ENCODE peak calls at places on chromosomes 3 and 15, in six cellular contexts. One of them, this sample, is unnamed. For H3K9me2, the result is how much of the 10 kb centered on the place peaks cover.

GRCh38 chr15:90479656-90480055 is 50.1 kb upstream of the CRTC3 start:
- DNase-seq in MM.1S: no peak
- DNase-seq in PC-3: peak
- DNase-seq in hepatocyte: peak
- DNase-seq in SK-N-SH: no peak
- DNase-seq in OCI-LY7: no peak
- DNase-seq in this sample: peak

GRCh38 chr15:98779463-98780071 is 131.2 kb downstream of the IGF1R start:
- DNase-seq in hepatocyte: peak
- DNase-seq in PC-3: peak
- DNase-seq in OCI-LY7: peak
- DNase-seq in MM.1S: peak
- DNase-seq in SK-N-SH: peak
- DNase-seq in this sample: peak

GRCh38 chr3:95705786-95706418 is 1108.5 kb upstream of the EPHA6 start:
- DNase-seq in hepatocyte: no peak
- DNase-seq in MM.1S: peak
- DNase-seq in SK-N-SH: no peak
- DNase-seq in OCI-LY7: no peak
- DNase-seq in PC-3: no peak
- DNase-seq in this sample: peak

GRCh38 chr3:124812291-124813265 is 74.6 kb downstream of the ITGB5 start:
- DNase-seq in OCI-LY7: no peak
- DNase-seq in hepatocyte: peak
- DNase-seq in SK-N-SH: no peak
- DNase-seq in MM.1S: no peak
- DNase-seq in PC-3: peak
- DNase-seq in this sample: peak

GRCh38 chr3:174937488-174937887 is 78.4 kb downstream of the NAALADL2 start:
- DNase-seq in OCI-LY7: no peak
- DNase-seq in SK-N-SH: no peak
- DNase-seq in hepatocyte: no peak
- DNase-seq in PC-3: peak
- DNase-seq in MM.1S: peak
- DNase-seq in this sample: no peak

GRCh38 chr3:48273594-48274211 is 32.8 kb downstream of the ZNF589 start:
- DNase-seq in hepatocyte: peak
- DNase-seq in PC-3: peak
- DNase-seq in OCI-LY7: peak
- DNase-seq in SK-N-SH: peak
- DNase-seq in MM.1S: peak
- DNase-seq in this sample: peak

GRCh38 chr15:27457766-27458165 is 486.8 kb downstream of the GABRG3 start:
- DNase-seq in PC-3: no peak
- DNase-seq in OCI-LY7: no peak
- DNase-seq in SK-N-SH: no peak
- DNase-seq in MM.1S: no peak
- DNase-seq in hepatocyte: no peak
- DNase-seq in this sample: no peak

GRCh38 chr3:112333002-112333385 is at the start of gene CD200:
- DNase-seq in OCI-LY7: peak
- DNase-seq in PC-3: no peak
- DNase-seq in SK-N-SH: peak
- DNase-seq in hepatocyte: peak
- DNase-seq in MM.1S: no peak
- DNase-seq in this sample: no peak

GRCh38 chr3:41163399-41163798 is 35.9 kb upstream of the CTNNB1 start:
- DNase-seq in OCI-LY7: no peak
- DNase-seq in MM.1S: no peak
- DNase-seq in SK-N-SH: no peak
- DNase-seq in PC-3: no peak
- DNase-seq in hepatocyte: peak
- DNase-seq in this sample: no peak
- H3K9me2 ChIP-seq in OCI-LY7: under half
- H3K9me2 ChIP-seq in MM.1S: under half
- H3K9me2 ChIP-seq in SK-N-SH: under half
- H3K9me2 ChIP-seq in PC-3: under half
- H3K9me2 ChIP-seq in hepatocyte: under half
- H3K9me2 ChIP-seq in this sample: under half

GRCh38 chr3:127061641-127062040 is 78.7 kb downstream of the PLXNA1 start:
- DNase-seq in PC-3: no peak
- DNase-seq in hepatocyte: no peak
- DNase-seq in SK-N-SH: no peak
- DNase-seq in MM.1S: no peak
- DNase-seq in OCI-LY7: no peak
- DNase-seq in this sample: no peak
- TF ChIP-seq CTCF in PC-3: no peak
- TF ChIP-seq CTCF in hepatocyte: no peak
- TF ChIP-seq CTCF in SK-N-SH: no peak
- TF ChIP-seq CTCF in MM.1S: no peak
- TF ChIP-seq CTCF in OCI-LY7: no peak
- TF ChIP-seq CTCF in this sample: no peak

DNA sequence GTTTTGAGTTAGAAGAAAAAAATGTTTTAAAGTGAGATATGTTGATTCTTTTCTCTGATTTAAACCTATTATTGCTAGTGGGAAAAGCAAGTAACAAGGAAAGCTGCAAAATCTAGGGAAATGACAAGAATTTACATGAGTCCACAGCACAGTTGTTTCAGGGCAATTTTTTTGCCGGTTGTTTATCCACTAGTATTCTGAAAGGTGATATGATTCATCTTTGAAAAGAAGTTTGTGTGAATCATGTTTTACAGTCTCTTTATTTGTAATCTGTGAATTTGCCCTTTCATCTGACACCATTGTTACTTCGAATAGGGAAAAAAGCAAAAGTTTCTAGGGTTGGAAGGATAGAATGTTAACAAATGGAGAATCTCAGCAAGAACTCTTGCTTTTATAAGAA is 894.7 kb downstream of the OTOL1 start:
- DNase-seq in MM.1S: no peak
- DNase-seq in PC-3: peak
- DNase-seq in OCI-LY7: no peak
- DNase-seq in hepatocyte: no peak
- DNase-seq in SK-N-SH: no peak
- DNase-seq in this sample: no peak
- H3K4me3 ChIP-seq in MM.1S: no peak
- H3K4me3 ChIP-seq in PC-3: peak
- H3K4me3 ChIP-seq in OCI-LY7: no peak
- H3K4me3 ChIP-seq in hepatocyte: no peak
- H3K4me3 ChIP-seq in SK-N-SH: no peak
- H3K4me3 ChIP-seq in this sample: peak

GRCh38 chr15:52735231-52736089 is 54.7 kb downstream of the ONECUT1 start:
- DNase-seq in hepatocyte: peak
- DNase-seq in OCI-LY7: peak
- DNase-seq in PC-3: peak
- DNase-seq in MM.1S: peak
- DNase-seq in SK-N-SH: peak
- DNase-seq in this sample: peak

GRCh38 chr15:52733078-52733477 is 53.9 kb upstream of the ATOSA start:
- DNase-seq in MM.1S: no peak
- DNase-seq in SK-N-SH: no peak
- DNase-seq in OCI-LY7: no peak
- DNase-seq in hepatocyte: peak
- DNase-seq in PC-3: no peak
- DNase-seq in this sample: no peak

GRCh38 chr15:52732551-52732950 is 53.4 kb upstream of the ATOSA start:
- DNase-seq in MM.1S: no peak
- DNase-seq in OCI-LY7: no peak
- DNase-seq in SK-N-SH: no peak
- DNase-seq in hepatocyte: no peak
- DNase-seq in PC-3: no peak
- DNase-seq in this sample: no peak

GRCh38 chr15:52734329-52734728 is 55.1 kb upstream of the ATOSA start:
- DNase-seq in PC-3: no peak
- DNase-seq in OCI-LY7: no peak
- DNase-seq in SK-N-SH: no peak
- DNase-seq in hepatocyte: no peak
- DNase-seq in MM.1S: no peak
- DNase-seq in this sample: no peak

DNA sequence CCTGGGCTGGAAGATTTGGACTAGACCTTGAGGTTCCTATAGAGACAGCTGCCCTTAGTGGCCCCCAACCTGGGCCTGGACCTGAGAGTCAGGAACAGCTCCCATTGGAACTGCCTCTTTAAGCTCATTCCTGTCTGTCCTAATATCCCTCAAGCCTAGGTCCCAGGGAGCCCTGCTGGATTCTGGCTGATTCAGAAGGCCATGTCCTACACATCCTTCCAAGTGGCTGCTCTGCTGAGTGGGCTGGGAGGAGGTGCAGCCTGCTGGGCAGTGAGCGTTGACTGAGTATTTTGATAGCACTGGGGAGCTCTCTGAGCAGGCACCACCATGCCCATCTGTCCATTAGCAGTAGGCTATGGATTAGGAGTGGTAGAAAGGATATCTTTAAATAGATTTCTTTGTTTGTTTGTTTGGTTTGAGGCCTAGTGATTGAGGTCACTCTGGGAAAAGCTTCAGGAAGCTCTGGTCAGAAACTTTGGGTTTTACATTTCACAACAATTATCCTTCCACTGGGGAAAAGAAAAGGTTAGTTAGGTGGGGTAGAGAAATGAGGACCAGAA is 54.6 kb upstream of the ATOSA start:
- DNase-seq in hepatocyte: no peak
- DNase-seq in SK-N-SH: no peak
- DNase-seq in PC-3: no peak
- DNase-seq in MM.1S: no peak
- DNase-seq in OCI-LY7: no peak
- DNase-seq in this sample: no peak
- H3K9me2 ChIP-seq in hepatocyte: under half
- H3K9me2 ChIP-seq in SK-N-SH: under half
- H3K9me2 ChIP-seq in PC-3: under half
- H3K9me2 ChIP-seq in MM.1S: under half
- H3K9me2 ChIP-seq in OCI-LY7: under half
- H3K9me2 ChIP-seq in this sample: under half

GRCh38 chr15:44720460-44721185 is 9.3 kb downstream of the B2M start:
- DNase-seq in OCI-LY7: no peak
- DNase-seq in MM.1S: peak
- DNase-seq in hepatocyte: no peak
- DNase-seq in PC-3: no peak
- DNase-seq in SK-N-SH: no peak
- DNase-seq in this sample: no peak
- TF ChIP-seq CTCF in OCI-LY7: no peak
- TF ChIP-seq CTCF in MM.1S: no peak
- TF ChIP-seq CTCF in hepatocyte: no peak
- TF ChIP-seq CTCF in PC-3: no peak
- TF ChIP-seq CTCF in SK-N-SH: no peak
- TF ChIP-seq CTCF in this sample: no peak

GRCh38 chr15:50837256-50837770 is 71.2 kb upstream of the AP4E1 start:
- DNase-seq in PC-3: no peak
- DNase-seq in MM.1S: no peak
- DNase-seq in hepatocyte: no peak
- DNase-seq in OCI-LY7: no peak
- DNase-seq in SK-N-SH: no peak
- DNase-seq in this sample: no peak
- H3K4me3 ChIP-seq in PC-3: no peak
- H3K4me3 ChIP-seq in MM.1S: no peak
- H3K4me3 ChIP-seq in hepatocyte: no peak
- H3K4me3 ChIP-seq in OCI-LY7: no peak
- H3K4me3 ChIP-seq in SK-N-SH: no peak
- H3K4me3 ChIP-seq in this sample: no peak

GRCh38 chr3:78360849-78361248 is 1321.0 kb downstream of the ROBO2 start:
- DNase-seq in PC-3: no peak
- DNase-seq in MM.1S: no peak
- DNase-seq in SK-N-SH: no peak
- DNase-seq in hepatocyte: no peak
- DNase-seq in OCI-LY7: no peak
- DNase-seq in this sample: no peak
- H3K9me2 ChIP-seq in PC-3: under half
- H3K9me2 ChIP-seq in MM.1S: under half
- H3K9me2 ChIP-seq in SK-N-SH: under half
- H3K9me2 ChIP-seq in hepatocyte: under half
- H3K9me2 ChIP-seq in OCI-LY7: under half
- H3K9me2 ChIP-seq in this sample: under half

DNA sequence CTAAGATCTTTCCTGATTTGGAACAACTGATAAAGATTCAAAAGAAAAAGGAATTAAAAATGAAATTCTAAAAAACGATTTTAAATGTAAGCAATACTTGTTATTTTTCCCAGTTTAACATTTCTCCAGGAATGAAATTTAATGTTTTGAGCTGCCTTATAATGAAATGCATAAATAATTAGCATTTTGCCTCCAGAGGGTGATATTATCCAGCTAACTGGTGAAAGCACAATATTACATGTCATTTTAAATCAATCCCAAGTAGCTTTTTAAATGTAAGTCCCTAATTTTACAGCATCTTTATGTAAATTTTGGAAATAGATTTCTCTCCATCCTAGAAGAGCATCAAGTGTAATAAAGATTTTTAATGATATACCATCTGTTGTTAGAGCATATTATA is 139.1 kb upstream of the P2RY1 start:
- DNase-seq in hepatocyte: no peak
- DNase-seq in MM.1S: no peak
- DNase-seq in SK-N-SH: no peak
- DNase-seq in PC-3: no peak
- DNase-seq in OCI-LY7: no peak
- DNase-seq in this sample: no peak
- TF ChIP-seq CTCF in hepatocyte: no peak
- TF ChIP-seq CTCF in MM.1S: no peak
- TF ChIP-seq CTCF in SK-N-SH: no peak
- TF ChIP-seq CTCF in PC-3: no peak
- TF ChIP-seq CTCF in OCI-LY7: no peak
- TF ChIP-seq CTCF in this sample: no peak

This sample was measured in PC-9.